ENCODE peak calls at places on chromosomes 1 and 21, in five cellular contexts. O is GM12878, A is HepG2, Y is H1, I is K562. U is an unnamed sample.

GRCh38 chr21:36422279-36423098 is 37.3 kb downstream of the CHAF1B start:
- DNase-seq in O (no peak), A (peak), Y (peak), I (peak), U (peak)

GRCh38 chr1:63651110-63651776 is 58.0 kb downstream of the PGM1 start:
- DNase-seq in O (no peak), A (no peak), Y (no peak), I (no peak), U (no peak)

GRCh38 chr1:14334336-14335176 is 263.9 kb upstream of the KAZN start:
- DNase-seq in O (no peak), A (no peak), Y (no peak), I (peak), U (no peak)

GRCh38 chr21:39788383-39788782 is 43.4 kb downstream of the IGSF5 start:
- DNase-seq in O (no peak), A (peak), Y (peak), I (peak), U (peak)

GRCh38 chr1:52834798-52835197 is 7.8 kb upstream of the ZYG11A start:
- DNase-seq in O (no peak), A (no peak), Y (no peak), I (no peak), U (no peak)

GRCh38 chr21:43343095-43343991 is 83.6 kb downstream of the SIK1 start:
- DNase-seq in O (no peak), A (peak), Y (no peak), I (no peak), U (no peak)

GRCh38 chr1:154344977-154345837 is 19.9 kb downstream of the ATP8B2 start:
- DNase-seq in O (no peak), A (peak), Y (peak), I (peak), U (peak)

GRCh38 chr1:197180252-197180878 is 33.9 kb upstream of the ASPM start:
- DNase-seq in O (no peak), A (peak), Y (no peak), I (peak), U (peak)

GRCh38 chr1:41277371-41277994 is 35.4 kb upstream of the SCMH1 start:
- DNase-seq in O (no peak), A (no peak), Y (no peak), I (no peak), U (no peak)

GRCh38 chr1:82838066-82838465 is 1037.3 kb downstream of the ADGRL2 start:
- DNase-seq in O (no peak), A (no peak), Y (no peak), I (no peak), U (no peak)

GRCh38 chr1:217364220-217364619 is 266.7 kb downstream of the GPATCH2 start:
- DNase-seq in O (no peak), A (no peak), Y (no peak), I (no peak), U (no peak)

GRCh38 chr1:205519541-205520131 is 15.2 kb downstream of the CDK18 start:
- DNase-seq in O (no peak), A (no peak), Y (no peak), I (no peak), U (no peak)
- TF ChIP-seq POLR2AphosphoS5 in O (no peak), A (no peak), Y (no peak), I (no peak), U (no peak)

DNA sequence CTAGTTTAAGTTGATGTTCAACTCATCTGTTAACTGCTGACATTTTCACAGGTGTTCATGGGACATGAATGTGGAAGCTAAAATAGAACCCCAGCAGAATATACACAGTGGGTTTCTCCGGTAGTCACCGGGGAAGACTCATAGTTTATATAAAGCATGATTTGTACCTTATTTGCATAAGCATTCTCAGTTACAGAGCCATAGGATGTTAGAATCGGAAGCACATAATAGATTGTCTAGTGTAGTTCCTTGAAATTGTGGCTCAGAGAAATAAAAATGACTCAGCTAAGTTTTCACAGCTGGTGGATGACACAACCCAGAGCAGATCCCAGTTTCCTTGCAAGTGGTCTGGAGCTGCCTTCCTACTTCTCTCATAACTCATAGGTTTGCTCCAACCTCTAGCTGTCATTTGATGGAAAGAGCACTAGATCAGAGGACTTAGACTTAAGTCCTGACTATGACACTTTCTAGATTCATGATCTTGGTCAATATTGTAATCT is 107.1 kb downstream of the UCHL5 start:
- DNase-seq in O (peak), A (no peak), Y (no peak), I (no peak), U (no peak)
- TF ChIP-seq RFX5 in O (no peak), A (no peak), Y (no peak), I (no peak), U (no peak)

DNA sequence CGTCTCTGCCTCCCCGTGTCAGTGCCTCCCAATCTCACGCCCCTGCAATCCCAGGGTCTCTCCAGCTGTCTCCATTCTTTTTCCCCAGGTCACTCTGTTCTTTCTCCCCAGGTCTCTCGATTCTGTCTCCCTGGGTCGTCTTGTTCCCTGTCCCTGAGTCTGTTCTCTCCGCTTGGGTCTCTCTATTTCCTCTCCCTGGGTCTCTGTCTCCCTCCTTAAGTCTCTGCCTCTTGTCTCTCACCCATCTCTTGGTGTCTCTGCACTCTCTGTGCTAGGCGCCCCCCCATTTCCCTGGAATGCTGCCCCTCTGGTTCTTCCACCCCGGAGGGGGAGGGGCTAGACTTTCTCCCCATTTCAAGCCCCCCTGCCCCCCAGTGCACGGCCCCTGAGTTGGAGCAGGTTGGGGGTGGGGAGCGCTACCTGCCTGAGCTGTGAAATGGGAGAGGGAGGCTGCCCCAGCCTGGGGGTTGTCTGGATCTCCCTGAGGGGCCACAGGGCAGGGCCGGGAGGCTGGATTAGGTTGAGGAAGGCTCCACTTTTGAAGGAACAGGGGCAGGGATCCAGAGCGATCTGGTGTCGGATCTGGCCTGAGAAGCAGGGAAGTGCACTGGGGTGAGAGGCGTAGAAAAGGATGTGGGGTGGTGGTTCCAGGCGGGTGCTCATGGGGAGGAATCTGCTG is 1.4 kb downstream of the PTPRF start:
- DNase-seq in O (no peak), A (no peak), Y (peak), I (no peak), U (peak)
- TF ChIP-seq POLR2AphosphoS5 in O (no peak), A (no peak), Y (no peak), I (no peak), U (no peak)

GRCh38 chr1:201266276-201266675 is 17.0 kb upstream of the PKP1 start:
- DNase-seq in O (no peak), A (no peak), Y (no peak), I (no peak), U (no peak)

GRCh38 chr1:201268604-201269151 is 14.6 kb upstream of the PKP1 start:
- DNase-seq in O (no peak), A (no peak), Y (no peak), I (no peak), U (peak)

GRCh38 chr1:201265771-201266170 is 17.5 kb upstream of the PKP1 start:
- DNase-seq in O (no peak), A (no peak), Y (no peak), I (no peak), U (no peak)

GRCh38 chr1:201267481-201268229 is 15.7 kb upstream of the PKP1 start:
- DNase-seq in O (no peak), A (no peak), Y (no peak), I (no peak), U (no peak)

GRCh38 chr1:201266774-201267173 is 16.5 kb upstream of the PKP1 start:
- DNase-seq in O (no peak), A (no peak), Y (peak), I (no peak), U (no peak)
- TF ChIP-seq RFX5 in O (no peak), A (no peak), Y (no peak), I (no peak), U (no peak)